ENCODE peak calls at places on chromosome 12, in five cellular contexts. L is Calu3, J is K562, E is ovary, Z is HFFc6. H is an unnamed sample.

GRCh38 chr12:1882850-1883470 is 35.5 kb downstream of the CACNA2D4 start:
- DNase-seq in Z (no peak), J (no peak), L (no peak), E (no peak), H (no peak)

GRCh38 chr12:114215766-114216165 is 190.2 kb downstream of the TBX5 start:
- DNase-seq in J (no peak), Z (no peak), E (no peak), L (no peak), H (no peak)

GRCh38 chr12:131672941-131673330 is 38.0 kb upstream of the SFSWAP start:
- DNase-seq in J (no peak), E (no peak), L (no peak), Z (no peak), H (no peak)

GRCh38 chr12:132204064-132204821 is 60.0 kb downstream of the NOC4L start:
- DNase-seq in J (no peak), E (no peak), L (no peak), Z (no peak), H (no peak)

GRCh38 chr12:31557707-31558106 is 33.2 kb downstream of the DENND5B start:
- DNase-seq in J (no peak), Z (no peak), L (no peak), E (no peak), H (no peak)

GRCh38 chr12:115850924-115851323 is 426.6 kb downstream of the MED13L start:
- DNase-seq in Z (no peak), J (no peak), E (no peak), L (no peak), H (no peak)

GRCh38 chr12:89333564-89334252 is 18.6 kb downstream of the DUSP6 start:
- DNase-seq in E (no peak), L (no peak), Z (no peak), J (no peak), H (no peak)

GRCh38 chr12:50621435-50622304 is 116.9 kb downstream of the DIP2B start:
- DNase-seq in Z (no peak), L (no peak), E (no peak), J (no peak), H (peak)

GRCh38 chr12:94187351-94187750 is 39.0 kb downstream of the PLXNC1 start:
- DNase-seq in L (no peak), J (no peak), E (no peak), Z (no peak), H (no peak)

GRCh38 chr12:113040722-113041168 is 15.8 kb upstream of the DTX1 start:
- DNase-seq in J (no peak), E (no peak), L (peak), Z (peak), H (no peak)

GRCh38 chr12:64269161-64269560 is 47.1 kb upstream of the KICS2 start:
- DNase-seq in J (no peak), E (no peak), L (no peak), Z (no peak), H (no peak)

GRCh38 chr12:68868043-68868790 is 60.2 kb downstream of the MDM2 start:
- DNase-seq in Z (no peak), J (no peak), E (no peak), L (no peak), H (no peak)

GRCh38 chr12:120991965-120992364 is 13.6 kb downstream of the HNF1A start:
- DNase-seq in J (no peak), Z (no peak), E (no peak), L (no peak), H (no peak)

GRCh38 chr12:92075425-92075891 is 70.2 kb downstream of the BTG1 start:
- DNase-seq in J (no peak), L (no peak), E (no peak), Z (peak), H (no peak)

GRCh38 chr12:113432976-113433375 is 10.8 kb downstream of the SDSL start:
- DNase-seq in J (no peak), E (no peak), L (no peak), Z (no peak), H (no peak)

GRCh38 chr12:5557906-5558305 is 126.0 kb downstream of the NTF3 start:
- DNase-seq in J (no peak), L (no peak), Z (no peak), E (no peak), H (no peak)

GRCh38 chr12:110846615-110847566 is at the start of gene CCDC63:
- DNase-seq in Z (no peak), E (no peak), J (peak), L (peak), H (peak)

GRCh38 chr12:51441583-51441982 is 17.0 kb downstream of the SLC4A8 start:
- DNase-seq in L (no peak), Z (peak), E (peak), J (no peak), H (no peak)

GRCh38 chr12:112815589-112816321 is 24.2 kb downstream of the RPH3A start:
- DNase-seq in E (no peak), Z (no peak), L (no peak), J (no peak), H (no peak)

GRCh38 chr12:21541773-21542172 is 15.7 kb downstream of the SPX start:
- DNase-seq in Z (no peak), J (no peak), L (no peak), E (no peak), H (no peak)

GRCh38 chr12:45357547-45358417 is 141.9 kb downstream of the ANO6 start:
- DNase-seq in Z (no peak), E (peak), J (no peak), L (no peak), H (no peak)

GRCh38 chr12:75260316-75260715 is 50.7 kb upstream of the KCNC2 start:
- DNase-seq in E (no peak), J (no peak), Z (no peak), L (no peak), H (no peak)

GRCh38 chr12:113207621-113208040 is 13.6 kb upstream of the TPCN1 start:
- DNase-seq in J (no peak), E (no peak), L (no peak), Z (no peak), H (no peak)

GRCh38 chr12:76556373-76556772 is 3.2 kb downstream of the OSBPL8 start:
- DNase-seq in Z (no peak), J (no peak), E (no peak), L (no peak), H (no peak)

GRCh38 chr12:76554411-76555225 is 5.0 kb downstream of the OSBPL8 start:
- DNase-seq in J (no peak), E (no peak), Z (no peak), L (no peak), H (no peak)

GRCh38 chr12:76555797-76556196 is 3.8 kb downstream of the OSBPL8 start:
- DNase-seq in L (no peak), Z (no peak), E (no peak), J (no peak), H (no peak)

GRCh38 chr12:76552343-76552938 is 7.1 kb downstream of the OSBPL8 start:
- DNase-seq in E (no peak), L (no peak), J (no peak), Z (no peak), H (no peak)

DNA sequence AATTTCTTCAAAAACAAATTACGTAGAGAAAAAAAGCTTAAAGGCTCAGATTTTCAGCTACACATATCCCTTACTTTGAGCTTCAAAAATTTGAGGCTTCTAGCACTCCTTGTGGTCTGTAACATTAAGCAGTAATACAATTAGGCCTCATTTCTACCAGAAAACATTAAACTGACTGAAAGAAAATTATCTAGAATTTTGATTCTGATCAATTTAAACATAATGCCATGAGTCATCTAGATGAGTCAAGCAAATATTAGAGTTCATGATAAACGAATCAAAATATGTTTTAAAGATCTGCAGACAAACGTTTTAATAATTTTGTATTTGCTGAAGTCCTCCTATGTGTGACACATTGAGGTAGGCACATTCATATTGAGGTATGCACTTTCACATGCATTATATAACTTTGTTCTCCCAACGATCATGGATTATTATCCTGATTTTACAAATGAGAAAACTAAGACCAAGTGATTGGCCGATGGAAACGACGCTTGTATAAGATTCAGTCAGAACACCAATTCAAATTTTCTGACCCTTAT is 4.3 kb downstream of the OSBPL8 start:
- DNase-seq in L (no peak), E (no peak), Z (no peak), J (no peak), H (no peak)
- TF ChIP-seq CTCF in L (no peak), E (no peak), Z (peak), J (no peak), H (no peak)

GRCh38 chr12:57196956-57197355 is 19.6 kb upstream of the NXPH4 start:
- DNase-seq in Z (no peak), L (no peak), J (no peak), E (no peak), H (no peak)

GRCh38 chr12:57195186-57195585 is 21.4 kb upstream of the NXPH4 start:
- DNase-seq in L (no peak), J (no peak), E (no peak), Z (no peak), H (no peak)

GRCh38 chr12:57194253-57194652 is 22.3 kb upstream of the NXPH4 start:
- DNase-seq in L (no peak), J (no peak), E (no peak), Z (no peak), H (no peak)

GRCh38 chr12:57196439-57196838 is 20.2 kb upstream of the NXPH4 start:
- DNase-seq in Z (no peak), E (no peak), J (no peak), L (no peak), H (no peak)

GRCh38 chr12:57195655-57196371 is 20.8 kb upstream of the NXPH4 start:
- DNase-seq in L (no peak), J (peak), Z (no peak), E (no peak), H (no peak)
- TF ChIP-seq CTCF in L (no peak), J (peak), Z (no peak), E (no peak), H (no peak)

GRCh38 chr12:58745348-58746125 is 174.8 kb downstream of the LRIG3 start:
- DNase-seq in L (no peak), J (no peak), E (no peak), Z (no peak), H (no peak)

GRCh38 chr12:58741226-58741625 is 179.1 kb downstream of the LRIG3 start:
- DNase-seq in E (no peak), L (no peak), Z (no peak), J (no peak), H (no peak)
- TF ChIP-seq CTCF in E (no peak), L (no peak), Z (peak), J (no peak), H (no peak)

DNA sequence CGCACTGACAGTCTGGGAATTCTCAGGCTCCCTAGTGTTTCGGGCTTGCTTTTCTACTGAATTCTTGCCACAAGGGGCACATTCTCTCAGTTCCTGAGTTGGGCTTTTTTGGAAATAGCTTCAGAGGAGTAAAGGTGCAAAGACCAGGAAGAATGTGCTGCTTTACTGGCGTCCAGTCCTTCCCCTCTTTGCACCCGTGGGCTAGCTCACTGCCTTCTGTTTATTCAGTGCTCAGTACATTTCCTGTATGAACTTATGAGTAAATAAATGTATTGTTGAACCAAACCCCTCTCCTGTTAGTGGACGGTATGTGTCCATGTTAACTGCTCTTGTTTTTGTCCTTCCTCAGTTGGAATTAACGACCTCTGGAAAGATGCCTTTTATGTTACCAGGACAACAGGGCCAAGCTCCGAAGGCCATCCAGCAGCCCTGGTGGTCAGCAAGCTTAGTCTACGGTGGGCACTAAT is 24.0 kb downstream of the GSG1 start:
- DNase-seq in E (no peak), L (no peak), J (no peak), Z (no peak), H (no peak)
- TF ChIP-seq CTCF in E (no peak), L (no peak), J (no peak), Z (peak), H (no peak)

GRCh38 chr12:41724216-41724615 is 420.5 kb downstream of the GXYLT1 start:
- DNase-seq in Z (no peak), E (no peak), J (no peak), L (peak), H (no peak)
- TF ChIP-seq CTCF in Z (no peak), E (no peak), J (no peak), L (no peak), H (no peak)

DNA sequence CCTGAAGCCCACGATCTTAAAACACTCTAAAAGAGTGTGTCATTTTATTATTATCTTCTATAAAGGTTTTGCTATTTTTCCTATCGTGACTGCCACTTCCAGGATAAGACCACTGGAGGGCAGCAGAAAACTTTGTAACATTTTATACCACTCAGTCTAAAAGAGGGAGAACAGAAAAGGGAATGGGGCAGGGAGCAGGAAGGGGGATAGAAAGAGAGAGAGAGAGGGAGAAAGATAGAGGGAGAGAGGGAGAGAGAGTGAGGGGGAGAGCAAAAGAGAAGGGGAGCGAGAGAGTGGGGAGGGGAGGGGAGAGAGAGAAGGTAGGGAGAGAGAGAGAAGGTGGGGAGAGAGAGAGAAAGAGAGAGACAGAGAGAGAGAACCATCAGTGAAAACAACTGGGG is 2.0 kb upstream of the ART4 start:
- DNase-seq in Z (peak), J (peak), L (peak), E (peak), H (peak)
- TF ChIP-seq CTCF in Z (peak), J (peak), L (peak), E (peak), H (peak)